ENCODE peak calls at places on chromosome 12, in seven cellular contexts. S is NCI-H1105, E is putamen, H is GM18507, V is EH, K is lung microvascular endothelial cell, C is spleen. L is an unnamed sample.

GRCh38 chr12:22729898-22730443 is 105.0 kb downstream of the ETNK1 start:
- DNase-seq in S (no peak), E (peak), H (no peak), V (peak), K (no peak), C (no peak), L (no peak)

GRCh38 chr12:6700646-6701051 is at the start of gene PIANP:
- DNase-seq in S (peak), E (peak), H (no peak), V (peak), K (peak), C (peak), L (peak)

GRCh38 chr12:42128888-42129287 is 15.8 kb downstream of the GXYLT1 start:
- DNase-seq in S (no peak), E (no peak), H (no peak), V (no peak), K (no peak), C (no peak), L (no peak)

GRCh38 chr12:104083769-104084475 is 19.6 kb downstream of the HCFC2 start:
- DNase-seq in S (no peak), E (no peak), H (no peak), V (no peak), K (no peak), C (no peak), L (no peak)

GRCh38 chr12:46470975-46471374 is 98.4 kb upstream of the SLC38A2 start:
- DNase-seq in S (no peak), E (no peak), H (no peak), V (no peak), K (no peak), C (no peak), L (no peak)

GRCh38 chr12:117044311-117044710 is 54.9 kb downstream of the TESC start:
- DNase-seq in S (no peak), E (no peak), H (no peak), V (no peak), K (no peak), C (no peak), L (no peak)

GRCh38 chr12:123071401-123072304 is 79.2 kb downstream of the PITPNM2 start:
- DNase-seq in S (no peak), E (no peak), H (no peak), V (no peak), K (no peak), C (no peak), L (peak)

GRCh38 chr12:810635-811415 is 58.4 kb downstream of the WNK1 start:
- DNase-seq in S (no peak), E (peak), H (peak), V (no peak), K (no peak), C (no peak), L (no peak)

GRCh38 chr12:51505363-51505762 is 80.7 kb downstream of the SLC4A8 start:
- DNase-seq in S (no peak), E (no peak), H (no peak), V (peak), K (no peak), C (no peak), L (no peak)

GRCh38 chr12:50555471-50555885 is 50.7 kb downstream of the DIP2B start:
- DNase-seq in S (no peak), E (no peak), H (no peak), V (no peak), K (no peak), C (no peak), L (no peak)

GRCh38 chr12:120134307-120134980 is 17.9 kb upstream of the RAB35 start:
- DNase-seq in S (no peak), E (no peak), H (no peak), V (no peak), K (no peak), C (no peak), L (no peak)

GRCh38 chr12:93136243-93137015 is 207.3 kb upstream of the EEA1 start:
- DNase-seq in S (no peak), E (no peak), H (no peak), V (no peak), K (no peak), C (no peak), L (no peak)

GRCh38 chr12:58943079-58943478 is 22.8 kb upstream of the LRIG3 start:
- DNase-seq in S (no peak), E (no peak), H (no peak), V (no peak), K (no peak), C (no peak), L (no peak)

GRCh38 chr12:13196302-13196921 is at the start of gene EMP1:
- DNase-seq in S (peak), E (peak), H (no peak), V (peak), K (peak), C (no peak), L (peak)

GRCh38 chr12:79435742-79436141 is 255.0 kb downstream of the PAWR start:
- DNase-seq in S (no peak), E (no peak), H (no peak), V (no peak), K (no peak), C (no peak), L (no peak)

GRCh38 chr12:94615284-94616216 is 34.8 kb downstream of the TMCC3 start:
- DNase-seq in S (no peak), E (peak), H (no peak), V (peak), K (peak), C (no peak), L (no peak)

GRCh38 chr12:107320031-107320928 is 226.9 kb upstream of the CRY1 start:
- DNase-seq in S (peak), E (no peak), H (no peak), V (peak), K (peak), C (peak), L (no peak)

GRCh38 chr12:1350934-1351240 is 243.5 kb downstream of the FBXL14 start:
- DNase-seq in S (no peak), E (no peak), H (no peak), V (peak), K (no peak), C (no peak), L (no peak)

GRCh38 chr12:9699898-9700605 is 30.5 kb downstream of the CLEC2D start:
- DNase-seq in S (no peak), E (no peak), H (no peak), V (peak), K (peak), C (no peak), L (no peak)

GRCh38 chr12:87813476-87814234 is 215.5 kb downstream of the C12orf50 start:
- DNase-seq in S (no peak), E (no peak), H (no peak), V (peak), K (no peak), C (no peak), L (no peak)

GRCh38 chr12:49059385-49060232 is 985 bp downstream of the KMT2D start:
- DNase-seq in S (no peak), E (no peak), H (no peak), V (peak), K (peak), C (peak), L (no peak)

GRCh38 chr12:31496257-31496656 is 94.7 kb downstream of the DENND5B start:
- DNase-seq in S (no peak), E (no peak), H (no peak), V (peak), K (no peak), C (no peak), L (no peak)

GRCh38 chr12:124248862-124249825 is 45.7 kb upstream of the RFLNA start:
- DNase-seq in S (peak), E (no peak), H (no peak), V (no peak), K (no peak), C (no peak), L (no peak)

GRCh38 chr12:92424338-92424737 is 278.5 kb upstream of the PLEKHG7 start:
- DNase-seq in S (no peak), E (no peak), H (no peak), V (peak), K (no peak), C (no peak), L (no peak)

GRCh38 chr12:95601091-95601490 is 49.8 kb upstream of the USP44 start:
- DNase-seq in S (no peak), E (no peak), H (no peak), V (no peak), K (no peak), C (no peak), L (no peak)

GRCh38 chr12:23484238-23484637 is 465.2 kb downstream of the SOX5 start:
- DNase-seq in S (no peak), E (no peak), H (no peak), V (no peak), K (no peak), C (no peak), L (no peak)

GRCh38 chr12:89899651-89900050 is 191.0 kb upstream of the ATP2B1 start:
- DNase-seq in S (no peak), E (no peak), H (no peak), V (no peak), K (no peak), C (no peak), L (no peak)

GRCh38 chr12:125125271-125125670 is 60.0 kb downstream of the AACS start:
- DNase-seq in S (no peak), E (no peak), H (no peak), V (no peak), K (no peak), C (no peak), L (no peak)

L was measured in anterior cingulate cortex.